ENCODE peak calls at places on chromosomes 13 and 19, in four cellular contexts. U is AG04450, H is psoas muscle, S is upper lobe of right lung. G is an unnamed sample.

GRCh38 chr13:95643471-95643813 is 1.1 kb downstream of the DZIP1 start:
- DNase-seq in U (no peak), H (no peak), S (no peak), G (no peak)

GRCh38 chr13:98571955-98572662 is 4.8 kb downstream of the STK24 start:
- DNase-seq in U (no peak), H (peak), S (no peak), G (no peak)

GRCh38 chr19:15631817-15632216 is 8.9 kb upstream of the CYP4F3 start:
- DNase-seq in U (no peak), H (no peak), S (no peak), G (peak)

GRCh38 chr19:38697641-38698071 is 46.6 kb downstream of the CAPN12 start:
- DNase-seq in U (no peak), H (no peak), S (peak), G (no peak)

GRCh38 chr13:36778083-36778671 is 40.8 kb upstream of the RFXAP start:
- DNase-seq in U (peak), H (no peak), S (no peak), G (no peak)

GRCh38 chr13:23180711-23181110 is at the start of gene SGCG:
- DNase-seq in U (no peak), H (no peak), S (no peak), G (no peak)

GRCh38 chr13:47621931-47622330 is 379.1 kb downstream of the SUCLA2 start:
- DNase-seq in U (no peak), H (no peak), S (no peak), G (no peak)

GRCh38 chr19:41027273-41027967 is 36.3 kb downstream of the CYP2B6 start:
- DNase-seq in U (no peak), H (no peak), S (no peak), G (peak)

GRCh38 chr19:31838163-31838798 is 489.0 kb upstream of the TSHZ3 start:
- DNase-seq in U (no peak), H (no peak), S (no peak), G (no peak)

GRCh38 chr19:36213793-36214387 is 575 bp downstream of the ZNF565 start:
- DNase-seq in U (no peak), H (no peak), S (no peak), G (no peak)

GRCh38 chr13:75365724-75366173 is 116.2 kb downstream of the TBC1D4 start:
- DNase-seq in U (peak), H (no peak), S (no peak), G (no peak)

GRCh38 chr19:46216612-46217011 is 12.9 kb upstream of the IGFL1 start:
- DNase-seq in U (no peak), H (no peak), S (no peak), G (no peak)

GRCh38 chr19:58361900-58362271 is 665 bp downstream of the ZNF497 start:
- DNase-seq in U (no peak), H (peak), S (peak), G (no peak)

GRCh38 chr13:100300213-100300612 is 211.3 kb downstream of the PCCA start:
- DNase-seq in U (no peak), H (no peak), S (no peak), G (no peak)

GRCh38 chr13:104750377-104750776 is 1684.2 kb upstream of the SLC10A2 start:
- DNase-seq in U (no peak), H (no peak), S (no peak), G (no peak)

GRCh38 chr13:83622422-83622784 is 259.9 kb downstream of the SLITRK1 start:
- DNase-seq in U (peak), H (no peak), S (no peak), G (no peak)

GRCh38 chr19:39193785-39194184 is 3.0 kb upstream of the NCCRP1 start:
- DNase-seq in U (no peak), H (no peak), S (no peak), G (no peak)

GRCh38 chr13:90547272-90547790 is 800.2 kb upstream of the MIR17HG start:
- DNase-seq in U (no peak), H (no peak), S (no peak), G (no peak)

DNA sequence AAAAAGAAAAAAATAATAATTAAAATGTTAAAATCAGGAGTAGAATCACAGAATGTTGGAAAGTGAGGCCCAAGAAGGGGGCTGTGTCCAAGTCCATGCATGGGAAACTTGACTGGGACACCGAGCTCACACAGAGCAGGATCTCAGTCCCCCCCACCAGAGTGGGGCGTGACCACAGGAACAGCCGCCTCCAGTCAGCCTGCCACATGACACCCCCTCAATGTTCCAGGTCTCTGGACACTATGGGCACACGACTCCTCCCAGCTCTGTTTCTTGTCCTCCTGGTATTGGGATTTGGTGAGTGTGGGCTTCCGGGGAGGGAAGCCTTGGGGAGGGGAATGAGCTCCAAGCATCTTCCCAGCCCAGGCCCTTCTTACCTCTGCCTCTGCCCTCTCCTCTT is 2.4 kb downstream of the APOC2 start:
- DNase-seq in U (no peak), H (no peak), S (no peak), G (no peak)
- TF ChIP-seq CTCF in U (no peak), H (no peak), S (no peak), G (no peak)

DNA sequence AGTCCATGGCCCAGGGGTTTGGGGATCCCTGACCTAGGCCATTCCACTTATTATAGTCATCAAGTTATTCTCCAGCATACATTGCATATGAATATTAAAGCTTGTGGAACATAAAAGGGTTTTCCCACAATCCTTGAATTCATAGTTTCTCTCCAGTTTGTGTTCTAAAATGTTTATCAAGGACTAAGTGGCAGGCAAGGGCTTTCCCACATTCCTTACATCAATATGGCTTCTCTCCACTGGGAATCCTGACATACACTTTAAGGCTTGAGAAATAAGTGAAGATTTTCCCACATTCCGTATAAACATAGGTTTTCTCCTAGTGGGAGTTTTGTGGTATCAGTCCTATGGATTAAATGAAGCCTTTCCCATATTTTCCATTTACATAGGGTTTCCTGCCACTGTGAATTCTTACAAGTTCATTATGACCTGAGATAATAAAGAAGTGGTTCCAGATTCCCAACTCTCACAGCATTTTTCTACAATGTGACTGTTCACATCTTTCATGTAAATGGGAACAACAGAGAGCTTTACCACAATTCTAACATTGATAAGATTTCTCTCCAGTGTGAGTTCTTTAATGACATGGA is 14.5 kb downstream of the ZNF426 start:
- DNase-seq in U (no peak), H (no peak), S (no peak), G (no peak)
- H3K4me3 ChIP-seq in U (no peak), H (no peak), S (no peak), G (peak)

DNA sequence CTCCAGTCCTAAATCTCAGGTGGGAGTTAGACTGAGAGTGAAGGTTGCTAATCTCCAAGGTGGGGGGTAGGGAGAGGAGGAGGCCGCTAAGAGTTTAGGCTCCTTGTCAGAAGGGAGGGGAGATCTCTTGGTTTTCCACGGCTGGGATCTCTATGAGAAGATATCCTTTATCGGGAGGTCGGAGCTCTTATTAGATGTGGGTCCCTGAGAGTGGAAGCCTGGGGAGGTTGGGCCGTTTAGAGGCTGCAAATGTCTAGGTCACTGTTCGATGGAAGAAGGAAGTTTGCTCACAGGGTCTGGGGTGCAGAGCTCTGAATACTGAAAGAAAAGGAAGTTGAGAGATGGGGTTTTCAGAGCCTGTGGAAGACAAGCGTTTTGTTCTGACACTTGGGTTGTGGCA is 3.8 kb downstream of the MYADM start:
- DNase-seq in U (no peak), H (no peak), S (no peak), G (no peak)
- H3K27ac ChIP-seq in U (no peak), H (no peak), S (no peak), G (no peak)

GRCh38 chr13:85828094-85828684 is 29.0 kb upstream of the SLITRK6 start:
- DNase-seq in U (peak), H (no peak), S (no peak), G (no peak)
- TF ChIP-seq CTCF in U (peak), H (peak), S (peak), G (peak)

G was measured in coronary artery.